ENCODE peak calls at places on chromosomes 3 and 15, in five cellular contexts. One of them, this sample, is unnamed.

GRCh38 chr3:72636947-72637647 is 211.1 kb downstream of the SHQ1 start:
- DNase-seq in HCT116: no peak
- DNase-seq in SK-N-SH: no peak
- DNase-seq in GM12878: no peak
- DNase-seq in K562: no peak
- DNase-seq in this sample: no peak

GRCh38 chr15:63583027-63583426 is 14.2 kb upstream of the FBXL22 start:
- DNase-seq in GM12878: no peak
- DNase-seq in SK-N-SH: no peak
- DNase-seq in K562: no peak
- DNase-seq in HCT116: no peak
- DNase-seq in this sample: no peak

GRCh38 chr15:71237456-71238188 is 122.4 kb downstream of the THSD4 start:
- DNase-seq in SK-N-SH: no peak
- DNase-seq in HCT116: peak; percentile 69
- DNase-seq in K562: peak; percentile 16
- DNase-seq in GM12878: no peak
- DNase-seq in this sample: peak; percentile 21

GRCh38 chr3:173912126-173912525 is 514.6 kb downstream of the NLGN1 start:
- DNase-seq in HCT116: no peak
- DNase-seq in SK-N-SH: no peak
- DNase-seq in GM12878: no peak
- DNase-seq in K562: no peak
- DNase-seq in this sample: no peak

GRCh38 chr15:53116169-53116568 is 326.0 kb upstream of the ONECUT1 start:
- DNase-seq in HCT116: no peak
- DNase-seq in GM12878: no peak
- DNase-seq in K562: no peak
- DNase-seq in SK-N-SH: no peak
- DNase-seq in this sample: no peak

GRCh38 chr15:91225728-91226127 is 125.7 kb downstream of the SV2B start:
- DNase-seq in GM12878: no peak
- DNase-seq in SK-N-SH: no peak
- DNase-seq in K562: no peak
- DNase-seq in HCT116: no peak
- DNase-seq in this sample: no peak

GRCh38 chr3:122268257-122269024 is 56.6 kb upstream of the CSTA start:
- DNase-seq in K562: no peak
- DNase-seq in HCT116: no peak
- DNase-seq in GM12878: no peak
- DNase-seq in SK-N-SH: no peak
- DNase-seq in this sample: no peak

GRCh38 chr3:33989229-33989628 is 190.8 kb downstream of the PDCD6IP start:
- DNase-seq in SK-N-SH: no peak
- DNase-seq in GM12878: no peak
- DNase-seq in HCT116: no peak
- DNase-seq in K562: no peak
- DNase-seq in this sample: no peak

GRCh38 chr3:111285691-111286090 is 214.1 kb downstream of the NECTIN3 start:
- DNase-seq in SK-N-SH: peak; percentile 3
- DNase-seq in K562: no peak
- DNase-seq in GM12878: no peak
- DNase-seq in HCT116: no peak
- DNase-seq in this sample: no peak

GRCh38 chr3:5799421-5799820 is 611.9 kb downstream of the EDEM1 start:
- DNase-seq in HCT116: no peak
- DNase-seq in K562: no peak
- DNase-seq in SK-N-SH: no peak
- DNase-seq in GM12878: no peak
- DNase-seq in this sample: no peak

GRCh38 chr3:142779591-142779990 is 55.8 kb downstream of the TRPC1 start:
- DNase-seq in GM12878: no peak
- DNase-seq in HCT116: no peak
- DNase-seq in K562: no peak
- DNase-seq in SK-N-SH: no peak
- DNase-seq in this sample: no peak

GRCh38 chr3:13580256-13581023 is 31.5 kb downstream of the FBLN2 start:
- DNase-seq in GM12878: no peak
- DNase-seq in SK-N-SH: no peak
- DNase-seq in HCT116: no peak
- DNase-seq in K562: no peak
- DNase-seq in this sample: peak; percentile 19

GRCh38 chr15:75107905-75108838 is 84.8 kb downstream of the PPCDC start:
- DNase-seq in K562: no peak
- DNase-seq in HCT116: peak; percentile 56
- DNase-seq in SK-N-SH: no peak
- DNase-seq in GM12878: peak; percentile 74
- DNase-seq in this sample: peak; percentile 27

GRCh38 chr3:124258057-124258500 is 266.2 kb upstream of the ROPN1 start:
- DNase-seq in K562: no peak
- DNase-seq in HCT116: no peak
- DNase-seq in SK-N-SH: peak; percentile 65
- DNase-seq in GM12878: no peak
- DNase-seq in this sample: no peak

GRCh38 chr3:12898980-12899755 is 57.8 kb upstream of the RPL32 start:
- DNase-seq in K562: no peak
- DNase-seq in GM12878: no peak
- DNase-seq in HCT116: no peak
- DNase-seq in SK-N-SH: no peak
- DNase-seq in this sample: no peak

GRCh38 chr15:46918462-46919125 is 798.7 kb upstream of the SEMA6D start:
- DNase-seq in K562: no peak
- DNase-seq in SK-N-SH: no peak
- DNase-seq in HCT116: no peak
- DNase-seq in GM12878: no peak
- DNase-seq in this sample: no peak

GRCh38 chr15:85443593-85444328 is 63.4 kb downstream of the AKAP13 start:
- DNase-seq in GM12878: peak; percentile 76
- DNase-seq in HCT116: peak; percentile 47
- DNase-seq in SK-N-SH: no peak
- DNase-seq in K562: no peak
- DNase-seq in this sample: peak; percentile 96

GRCh38 chr3:4447600-4448561 is 19.2 kb downstream of the SUMF1 start:
- DNase-seq in GM12878: no peak
- DNase-seq in SK-N-SH: no peak
- DNase-seq in HCT116: no peak
- DNase-seq in K562: peak; percentile 20
- DNase-seq in this sample: no peak

GRCh38 chr3:99903844-99904243 is 86.2 kb downstream of the CMSS1 start:
- DNase-seq in GM12878: no peak
- DNase-seq in SK-N-SH: peak; percentile 38
- DNase-seq in HCT116: no peak
- DNase-seq in K562: no peak
- DNase-seq in this sample: no peak

GRCh38 chr3:99900248-99900647 is 82.6 kb downstream of the CMSS1 start:
- DNase-seq in GM12878: no peak
- DNase-seq in SK-N-SH: no peak
- DNase-seq in HCT116: no peak
- DNase-seq in K562: no peak
- DNase-seq in this sample: no peak

GRCh38 chr3:99902091-99902490 is 84.4 kb downstream of the CMSS1 start:
- DNase-seq in K562: no peak
- DNase-seq in SK-N-SH: no peak
- DNase-seq in GM12878: no peak
- DNase-seq in HCT116: no peak
- DNase-seq in this sample: no peak

GRCh38 chr3:99899603-99900002 is 81.9 kb downstream of the CMSS1 start:
- DNase-seq in GM12878: no peak
- DNase-seq in HCT116: no peak
- DNase-seq in K562: no peak
- DNase-seq in SK-N-SH: no peak
- DNase-seq in this sample: no peak

DNA sequence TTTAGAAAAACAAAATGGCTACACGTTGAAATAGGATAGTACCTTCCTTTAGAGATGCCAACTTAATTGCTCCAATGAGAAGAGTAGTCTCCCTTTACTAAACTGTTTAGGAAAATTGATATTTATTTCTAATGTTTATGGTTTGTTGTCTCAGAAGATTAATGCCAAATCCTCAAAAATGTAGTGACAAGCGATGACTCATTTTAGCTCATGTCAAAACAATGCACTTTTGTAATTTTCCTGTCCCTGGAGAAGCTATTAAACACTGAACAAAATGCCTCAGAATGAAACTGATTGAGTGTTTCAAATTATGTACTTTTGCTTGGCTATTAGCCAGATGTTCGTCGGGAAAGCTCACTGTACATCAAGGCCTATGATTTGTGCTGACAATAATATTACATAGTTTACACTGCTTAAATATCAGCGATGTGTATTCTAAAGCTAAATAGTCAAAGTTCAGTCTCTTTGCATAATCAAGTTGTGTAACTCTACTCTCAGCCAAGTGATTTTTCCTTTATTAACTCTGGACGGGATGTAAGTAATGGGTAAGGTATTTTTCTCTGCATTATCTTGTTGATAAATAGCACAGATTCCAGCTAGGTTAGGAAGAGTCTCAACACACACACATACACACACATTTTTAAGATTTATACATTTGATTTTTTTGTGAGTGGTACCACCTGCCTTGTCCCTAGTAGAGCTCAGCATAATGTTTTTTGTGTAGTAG is 83.7 kb downstream of the CMSS1 start:
- DNase-seq in K562: no peak
- DNase-seq in HCT116: peak; percentile 77
- DNase-seq in SK-N-SH: no peak
- DNase-seq in GM12878: peak; percentile 23
- DNase-seq in this sample: peak; percentile 94
- TF ChIP-seq ZBTB33 in K562: no peak
- TF ChIP-seq ZBTB33 in HCT116: no peak
- TF ChIP-seq ZBTB33 in SK-N-SH: peak; percentile 22
- TF ChIP-seq ZBTB33 in GM12878: no peak
- TF ChIP-seq ZBTB33 in this sample: no peak

GRCh38 chr3:30426319-30426993 is 179.9 kb upstream of the TGFBR2 start:
- DNase-seq in SK-N-SH: no peak
- DNase-seq in HCT116: no peak
- DNase-seq in K562: no peak
- DNase-seq in GM12878: no peak
- DNase-seq in this sample: no peak

GRCh38 chr3:30418443-30418842 is 188.0 kb upstream of the TGFBR2 start:
- DNase-seq in HCT116: no peak
- DNase-seq in SK-N-SH: no peak
- DNase-seq in GM12878: no peak
- DNase-seq in K562: no peak
- DNase-seq in this sample: no peak

GRCh38 chr3:30421261-30421660 is 185.1 kb upstream of the TGFBR2 start:
- DNase-seq in GM12878: no peak
- DNase-seq in K562: no peak
- DNase-seq in SK-N-SH: no peak
- DNase-seq in HCT116: no peak
- DNase-seq in this sample: no peak
- TF ChIP-seq ZBTB33 in GM12878: no peak
- TF ChIP-seq ZBTB33 in K562: no peak
- TF ChIP-seq ZBTB33 in SK-N-SH: no peak
- TF ChIP-seq ZBTB33 in HCT116: no peak
- TF ChIP-seq ZBTB33 in this sample: no peak

GRCh38 chr3:58188921-58189451 is 21.8 kb downstream of the DNASE1L3 start:
- DNase-seq in SK-N-SH: no peak
- DNase-seq in K562: peak; percentile 36
- DNase-seq in GM12878: no peak
- DNase-seq in HCT116: no peak
- DNase-seq in this sample: peak; percentile 85
- TF ChIP-seq ZBTB33 in SK-N-SH: no peak
- TF ChIP-seq ZBTB33 in K562: no peak
- TF ChIP-seq ZBTB33 in GM12878: no peak
- TF ChIP-seq ZBTB33 in HCT116: no peak
- TF ChIP-seq ZBTB33 in this sample: peak; percentile 15

DNA sequence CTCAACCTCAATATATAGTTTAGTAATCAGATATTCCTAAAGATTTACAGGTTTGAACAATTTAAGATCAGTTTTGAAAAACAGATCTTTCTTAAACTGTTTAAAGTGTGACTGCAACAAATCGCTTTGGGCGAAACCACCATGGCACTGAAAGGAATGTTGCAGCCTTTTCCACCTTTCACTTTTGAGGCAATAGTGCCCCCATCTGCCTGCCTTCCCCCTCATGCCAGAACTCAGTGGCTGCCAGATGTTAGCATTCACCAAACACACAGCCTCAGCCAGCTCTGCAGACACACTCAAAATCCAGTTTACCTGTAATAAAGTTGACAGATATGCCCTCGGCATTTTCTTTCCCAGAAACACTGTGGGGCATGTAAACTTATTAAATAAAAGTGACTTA is 3.3 kb downstream of the LYSMD4 start:
- DNase-seq in K562: peak; percentile 27
- DNase-seq in GM12878: no peak
- DNase-seq in HCT116: no peak
- DNase-seq in SK-N-SH: peak; percentile 52
- DNase-seq in this sample: no peak
- TF ChIP-seq ZBTB33 in K562: no peak
- TF ChIP-seq ZBTB33 in GM12878: no peak
- TF ChIP-seq ZBTB33 in HCT116: no peak
- TF ChIP-seq ZBTB33 in SK-N-SH: no peak
- TF ChIP-seq ZBTB33 in this sample: no peak

GRCh38 chr3:15011174-15011573 is 53.9 kb downstream of the MRPS25 start:
- DNase-seq in HCT116: no peak
- DNase-seq in K562: peak; percentile 45
- DNase-seq in GM12878: no peak
- DNase-seq in SK-N-SH: no peak
- DNase-seq in this sample: no peak

GRCh38 chr3:15010664-15011063 is 54.5 kb downstream of the MRPS25 start:
- DNase-seq in HCT116: no peak
- DNase-seq in SK-N-SH: no peak
- DNase-seq in K562: peak; percentile 15
- DNase-seq in GM12878: no peak
- DNase-seq in this sample: no peak

GRCh38 chr3:15007681-15008141 is 57.4 kb downstream of the MRPS25 start:
- DNase-seq in HCT116: no peak
- DNase-seq in K562: no peak
- DNase-seq in GM12878: no peak
- DNase-seq in SK-N-SH: no peak
- DNase-seq in this sample: no peak

GRCh38 chr3:15014606-15015328 is 50.3 kb downstream of the MRPS25 start:
- DNase-seq in SK-N-SH: no peak
- DNase-seq in HCT116: no peak
- DNase-seq in K562: no peak
- DNase-seq in GM12878: no peak
- DNase-seq in this sample: no peak

GRCh38 chr3:15009156-15009555 is 56.0 kb downstream of the MRPS25 start:
- DNase-seq in HCT116: no peak
- DNase-seq in K562: no peak
- DNase-seq in SK-N-SH: no peak
- DNase-seq in GM12878: no peak
- DNase-seq in this sample: no peak
- TF ChIP-seq ZBTB33 in HCT116: no peak
- TF ChIP-seq ZBTB33 in K562: no peak
- TF ChIP-seq ZBTB33 in SK-N-SH: no peak
- TF ChIP-seq ZBTB33 in GM12878: no peak
- TF ChIP-seq ZBTB33 in this sample: no peak

GRCh38 chr3:39317571-39318169 is 11.8 kb upstream of the CCR8 start:
- DNase-seq in HCT116: no peak
- DNase-seq in K562: no peak
- DNase-seq in GM12878: no peak
- DNase-seq in SK-N-SH: no peak
- DNase-seq in this sample: peak; percentile 95
- TF ChIP-seq ZBTB33 in HCT116: no peak
- TF ChIP-seq ZBTB33 in K562: no peak
- TF ChIP-seq ZBTB33 in GM12878: no peak
- TF ChIP-seq ZBTB33 in SK-N-SH: no peak
- TF ChIP-seq ZBTB33 in this sample: peak; percentile 74

GRCh38 chr15:20659265-20659664 is 117.7 kb upstream of the GOLGA6L6 start:
- DNase-seq in K562: no peak
- DNase-seq in SK-N-SH: no peak
- DNase-seq in GM12878: no peak
- DNase-seq in HCT116: no peak
- DNase-seq in this sample: no peak
- TF ChIP-seq ZBTB33 in K562: no peak
- TF ChIP-seq ZBTB33 in SK-N-SH: no peak
- TF ChIP-seq ZBTB33 in GM12878: no peak
- TF ChIP-seq ZBTB33 in HCT116: no peak
- TF ChIP-seq ZBTB33 in this sample: no peak

GRCh38 chr15:79467865-79468586 is 35.9 kb downstream of the MINAR1 start:
- DNase-seq in SK-N-SH: no peak
- DNase-seq in GM12878: no peak
- DNase-seq in K562: no peak
- DNase-seq in HCT116: no peak
- DNase-seq in this sample: no peak
- TF ChIP-seq ZBTB33 in SK-N-SH: no peak
- TF ChIP-seq ZBTB33 in GM12878: no peak
- TF ChIP-seq ZBTB33 in K562: no peak
- TF ChIP-seq ZBTB33 in HCT116: no peak
- TF ChIP-seq ZBTB33 in this sample: no peak

This sample was measured in HepG2.